ENCODE peak calls at places on chromosomes 7 and 10, in four cellular contexts. One of them, this sample, is unnamed.

GRCh38 chr7:47893238-47893637 is 55.0 kb downstream of the PKD1L1 start:
- DNase-seq in foreskin keratinocyte: no peak
- DNase-seq in stimulated activated CD4-positive, alpha-beta T cell treated with anti-CD3 and anti-CD28 coated beads, Interleukin-2, amount 100 ng/mL, for 24 hours: no peak
- DNase-seq in KBM-7: peak
- DNase-seq in this sample: no peak

GRCh38 chr7:3493499-3493898 is 192.4 kb downstream of the SDK1 start:
- DNase-seq in KBM-7: no peak
- DNase-seq in foreskin keratinocyte: peak
- DNase-seq in stimulated activated CD4-positive, alpha-beta T cell treated with anti-CD3 and anti-CD28 coated beads, Interleukin-2, amount 100 ng/mL, for 24 hours: no peak
- DNase-seq in this sample: no peak

GRCh38 chr7:75617634-75618234 is 121.0 kb downstream of the HIP1 start:
- DNase-seq in stimulated activated CD4-positive, alpha-beta T cell treated with anti-CD3 and anti-CD28 coated beads, Interleukin-2, amount 100 ng/mL, for 24 hours: peak
- DNase-seq in foreskin keratinocyte: no peak
- DNase-seq in KBM-7: peak
- DNase-seq in this sample: peak

GRCh38 chr7:105622114-105622731 is 40.9 kb upstream of the EFCAB10 start:
- DNase-seq in stimulated activated CD4-positive, alpha-beta T cell treated with anti-CD3 and anti-CD28 coated beads, Interleukin-2, amount 100 ng/mL, for 24 hours: no peak
- DNase-seq in KBM-7: no peak
- DNase-seq in foreskin keratinocyte: no peak
- DNase-seq in this sample: no peak

GRCh38 chr10:42939237-42939636 is 137.6 kb upstream of the RET start:
- DNase-seq in stimulated activated CD4-positive, alpha-beta T cell treated with anti-CD3 and anti-CD28 coated beads, Interleukin-2, amount 100 ng/mL, for 24 hours: peak
- DNase-seq in foreskin keratinocyte: no peak
- DNase-seq in KBM-7: no peak
- DNase-seq in this sample: no peak

GRCh38 chr7:155431711-155432110 is 26.2 kb upstream of the EN2 start:
- DNase-seq in KBM-7: no peak
- DNase-seq in stimulated activated CD4-positive, alpha-beta T cell treated with anti-CD3 and anti-CD28 coated beads, Interleukin-2, amount 100 ng/mL, for 24 hours: no peak
- DNase-seq in foreskin keratinocyte: no peak
- DNase-seq in this sample: no peak

GRCh38 chr10:123687758-123688157 is 21.6 kb downstream of the GPR26 start:
- DNase-seq in stimulated activated CD4-positive, alpha-beta T cell treated with anti-CD3 and anti-CD28 coated beads, Interleukin-2, amount 100 ng/mL, for 24 hours: no peak
- DNase-seq in foreskin keratinocyte: no peak
- DNase-seq in KBM-7: no peak
- DNase-seq in this sample: no peak

GRCh38 chr10:44958196-44958896 is 1.3 kb upstream of the RASSF4 start:
- DNase-seq in stimulated activated CD4-positive, alpha-beta T cell treated with anti-CD3 and anti-CD28 coated beads, Interleukin-2, amount 100 ng/mL, for 24 hours: no peak
- DNase-seq in KBM-7: no peak
- DNase-seq in foreskin keratinocyte: peak
- DNase-seq in this sample: no peak

GRCh38 chr7:105268511-105269392 is 120.0 kb downstream of the SRPK2 start:
- DNase-seq in KBM-7: peak
- DNase-seq in foreskin keratinocyte: peak
- DNase-seq in stimulated activated CD4-positive, alpha-beta T cell treated with anti-CD3 and anti-CD28 coated beads, Interleukin-2, amount 100 ng/mL, for 24 hours: no peak
- DNase-seq in this sample: no peak

GRCh38 chr10:809671-810350 is 120.3 kb upstream of the DIP2C start:
- DNase-seq in KBM-7: no peak
- DNase-seq in stimulated activated CD4-positive, alpha-beta T cell treated with anti-CD3 and anti-CD28 coated beads, Interleukin-2, amount 100 ng/mL, for 24 hours: no peak
- DNase-seq in foreskin keratinocyte: no peak
- DNase-seq in this sample: no peak

GRCh38 chr10:58791137-58791536 is 278.5 kb downstream of the BICC1 start:
- DNase-seq in foreskin keratinocyte: peak
- DNase-seq in KBM-7: no peak
- DNase-seq in stimulated activated CD4-positive, alpha-beta T cell treated with anti-CD3 and anti-CD28 coated beads, Interleukin-2, amount 100 ng/mL, for 24 hours: no peak
- DNase-seq in this sample: no peak

GRCh38 chr7:51045319-51046102 is 262.8 kb upstream of the GRB10 start:
- DNase-seq in KBM-7: no peak
- DNase-seq in stimulated activated CD4-positive, alpha-beta T cell treated with anti-CD3 and anti-CD28 coated beads, Interleukin-2, amount 100 ng/mL, for 24 hours: no peak
- DNase-seq in foreskin keratinocyte: peak
- DNase-seq in this sample: no peak

GRCh38 chr7:95141755-95142154 is 182.6 kb downstream of the PON1 start:
- DNase-seq in foreskin keratinocyte: peak
- DNase-seq in KBM-7: no peak
- DNase-seq in stimulated activated CD4-positive, alpha-beta T cell treated with anti-CD3 and anti-CD28 coated beads, Interleukin-2, amount 100 ng/mL, for 24 hours: no peak
- DNase-seq in this sample: no peak

This sample was measured in activated CD4-positive, alpha-beta memory T cell treated with anti-CD3 and anti-CD28 coated beads, Interleukin-2, amount 10 ng/mL, durations not matched to agents 7 days and 5 days.